ENCODE peak calls at places on chromosomes 13 and 19, in five cellular contexts. One of them, this sample, is unnamed.

GRCh38 chr19:54426291-54426918 is 11.1 kb downstream of the TTYH1 start:
- DNase-seq in right atrium auricular region: no peak
- DNase-seq in pancreas: no peak
- DNase-seq in left ventricle myocardium inferior: no peak
- DNase-seq in esophagus squamous epithelium: no peak
- DNase-seq in this sample: no peak

GRCh38 chr13:112984954-112985802 is 16.2 kb downstream of the MCF2L start:
- DNase-seq in right atrium auricular region: no peak
- DNase-seq in pancreas: peak; percentile 45
- DNase-seq in left ventricle myocardium inferior: no peak
- DNase-seq in esophagus squamous epithelium: no peak
- DNase-seq in this sample: no peak

GRCh38 chr13:50645092-50645491 is 198.4 kb downstream of the DLEU7 start:
- DNase-seq in right atrium auricular region: no peak
- DNase-seq in pancreas: no peak
- DNase-seq in left ventricle myocardium inferior: no peak
- DNase-seq in esophagus squamous epithelium: no peak
- DNase-seq in this sample: no peak

GRCh38 chr13:44096906-44097305 is 217.2 kb downstream of the LACC1 start:
- DNase-seq in right atrium auricular region: no peak
- DNase-seq in pancreas: no peak
- DNase-seq in left ventricle myocardium inferior: no peak
- DNase-seq in esophagus squamous epithelium: no peak
- DNase-seq in this sample: no peak

GRCh38 chr13:25977216-25977615 is 74.6 kb downstream of the SHISA2 start:
- DNase-seq in right atrium auricular region: no peak
- DNase-seq in pancreas: no peak
- DNase-seq in left ventricle myocardium inferior: no peak
- DNase-seq in esophagus squamous epithelium: no peak
- DNase-seq in this sample: no peak

GRCh38 chr13:36456577-36456976 is 24.3 kb downstream of the CCNA1 start:
- DNase-seq in right atrium auricular region: no peak
- DNase-seq in pancreas: no peak
- DNase-seq in left ventricle myocardium inferior: no peak
- DNase-seq in esophagus squamous epithelium: no peak
- DNase-seq in this sample: no peak

GRCh38 chr19:12754465-12755196 is 3.0 kb downstream of the BEST2 start:
- DNase-seq in right atrium auricular region: no peak
- DNase-seq in pancreas: no peak
- DNase-seq in left ventricle myocardium inferior: no peak
- DNase-seq in esophagus squamous epithelium: no peak
- DNase-seq in this sample: no peak

GRCh38 chr13:41568990-41569387 is 111.6 kb downstream of the RGCC start:
- DNase-seq in right atrium auricular region: no peak
- DNase-seq in pancreas: no peak
- DNase-seq in left ventricle myocardium inferior: no peak
- DNase-seq in esophagus squamous epithelium: no peak
- DNase-seq in this sample: no peak

GRCh38 chr19:45824041-45824471 is 8.9 kb upstream of the RSPH6A start:
- DNase-seq in right atrium auricular region: no peak
- DNase-seq in pancreas: peak; percentile 54
- DNase-seq in left ventricle myocardium inferior: no peak
- DNase-seq in esophagus squamous epithelium: no peak
- DNase-seq in this sample: no peak

GRCh38 chr19:46392252-46392801 is 21.0 kb downstream of the CCDC8 start:
- DNase-seq in right atrium auricular region: no peak
- DNase-seq in pancreas: peak; percentile 65
- DNase-seq in left ventricle myocardium inferior: no peak
- DNase-seq in esophagus squamous epithelium: no peak
- DNase-seq in this sample: peak; percentile 17

GRCh38 chr13:98203641-98204326 is 26.7 kb upstream of the RNF113B start:
- DNase-seq in right atrium auricular region: no peak
- DNase-seq in pancreas: no peak
- DNase-seq in left ventricle myocardium inferior: no peak
- DNase-seq in esophagus squamous epithelium: no peak
- DNase-seq in this sample: no peak

GRCh38 chr13:99894835-99895427 is 76.6 kb downstream of the ZIC5 start:
- DNase-seq in right atrium auricular region: no peak
- DNase-seq in pancreas: no peak
- DNase-seq in left ventricle myocardium inferior: no peak
- DNase-seq in esophagus squamous epithelium: no peak
- DNase-seq in this sample: no peak

DNA sequence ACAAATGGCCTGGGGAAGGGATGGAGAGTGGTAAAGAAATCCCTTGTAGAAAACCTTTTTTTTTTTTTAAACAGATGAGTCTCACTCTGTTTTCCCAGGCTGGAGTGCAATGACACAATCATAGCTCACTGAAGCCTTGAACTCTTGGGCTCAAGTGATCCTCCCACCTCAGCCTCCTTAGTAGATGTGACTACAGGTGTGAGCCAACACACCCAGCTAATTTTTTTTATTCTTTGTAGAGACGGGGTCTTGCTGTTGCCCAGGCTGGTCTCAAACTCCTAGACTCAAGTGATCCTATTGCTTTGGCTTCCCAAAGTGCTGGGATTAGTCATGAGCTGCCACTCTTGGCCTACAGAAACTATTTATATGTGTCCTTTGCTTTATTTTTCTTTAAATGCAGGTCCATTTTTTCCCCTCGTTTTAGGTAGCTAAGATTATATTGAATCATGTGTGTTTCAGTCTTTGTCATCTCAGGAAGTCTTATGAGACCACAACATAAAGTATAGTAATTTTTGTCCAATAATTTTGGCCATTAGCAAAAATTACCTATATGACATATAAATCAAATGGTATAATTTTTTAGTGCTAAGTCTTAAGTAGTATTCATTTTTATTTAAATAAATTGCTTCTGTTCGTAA is 10.5 kb downstream of the LPAR6 start:
- DNase-seq in right atrium auricular region: no peak
- DNase-seq in pancreas: no peak
- DNase-seq in left ventricle myocardium inferior: no peak
- DNase-seq in esophagus squamous epithelium: no peak
- DNase-seq in this sample: no peak
- H3K4me3 ChIP-seq in right atrium auricular region: no peak overlapping the region
- H3K4me3 ChIP-seq in pancreas: no peak overlapping the region
- H3K4me3 ChIP-seq in left ventricle myocardium inferior: no peak overlapping the region
- H3K4me3 ChIP-seq in esophagus squamous epithelium: no peak overlapping the region
- H3K4me3 ChIP-seq in this sample: no peak overlapping the region

DNA sequence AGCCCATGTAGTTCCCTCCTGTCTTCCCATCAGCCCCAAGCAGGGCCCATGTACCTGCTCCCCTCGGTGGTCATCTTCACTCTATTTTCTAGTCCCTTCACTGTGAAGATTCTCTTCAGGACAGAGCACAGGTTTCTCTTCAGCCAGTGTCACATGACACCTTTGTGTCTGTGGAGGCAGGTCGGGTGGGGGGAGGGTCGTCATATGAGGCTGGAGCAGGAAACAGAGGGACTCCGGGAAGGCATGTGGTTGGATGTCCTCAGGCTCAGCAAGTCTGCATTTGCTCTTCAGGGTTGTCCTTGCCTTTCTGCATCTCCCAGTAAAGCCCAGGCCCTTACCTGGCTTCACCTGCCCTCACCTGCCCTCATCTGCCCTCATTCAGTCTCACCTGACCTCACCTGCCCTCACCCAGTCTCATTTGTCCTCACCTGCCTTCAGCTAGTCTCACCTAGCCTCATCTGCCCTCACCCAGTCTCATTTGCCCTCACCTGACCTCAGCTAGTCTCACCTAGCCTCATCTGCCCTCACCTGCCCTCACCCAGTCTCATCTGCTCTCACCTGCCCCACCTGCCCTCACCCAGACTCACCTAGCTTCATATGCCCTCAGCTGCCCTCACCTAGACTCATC is 120.3 kb downstream of the ZDHHC20 start:
- DNase-seq in right atrium auricular region: no peak
- DNase-seq in pancreas: no peak
- DNase-seq in left ventricle myocardium inferior: no peak
- DNase-seq in esophagus squamous epithelium: no peak
- DNase-seq in this sample: no peak
- H3K27ac ChIP-seq in right atrium auricular region: no peak overlapping the region
- H3K27ac ChIP-seq in pancreas: no peak overlapping the region
- H3K27ac ChIP-seq in left ventricle myocardium inferior: no peak overlapping the region
- H3K27ac ChIP-seq in esophagus squamous epithelium: no peak overlapping the region
- H3K27ac ChIP-seq in this sample: no peak overlapping the region

GRCh38 chr19:2039959-2040646 is 10.9 kb downstream of the MKNK2 start:
- DNase-seq in right atrium auricular region: no peak
- DNase-seq in pancreas: peak; percentile 83
- DNase-seq in left ventricle myocardium inferior: no peak
- DNase-seq in esophagus squamous epithelium: no peak
- DNase-seq in this sample: peak; percentile 44
- H3K4me1 ChIP-seq in right atrium auricular region: no peaks in the 10 kb centered on the region
- H3K4me1 ChIP-seq in pancreas: peaks cover 35% of the 10 kb centered on the region
- H3K4me1 ChIP-seq in left ventricle myocardium inferior: peaks cover 67% of the 10 kb centered on the region
- H3K4me1 ChIP-seq in esophagus squamous epithelium: peaks cover 76% of the 10 kb centered on the region
- H3K4me1 ChIP-seq in this sample: peaks cover 6% of the 10 kb centered on the region

GRCh38 chr19:5680083-5680436 is 256 bp downstream of the MICOS13 start:
- DNase-seq in right atrium auricular region: no peak
- DNase-seq in pancreas: peak; percentile 80
- DNase-seq in left ventricle myocardium inferior: no peak
- DNase-seq in esophagus squamous epithelium: no peak
- DNase-seq in this sample: no peak

GRCh38 chr19:5680437-5681368 is at the start of the genes HSD11B1L and MICOS13:
- DNase-seq in right atrium auricular region: peak; percentile 99
- DNase-seq in pancreas: peak; percentile 99
- DNase-seq in left ventricle myocardium inferior: peak; percentile 99
- DNase-seq in esophagus squamous epithelium: peak; percentile 91
- DNase-seq in this sample: peak; percentile 99

GRCh38 chr19:5683177-5683886 is 2.5 kb downstream of the HSD11B1L start:
- DNase-seq in right atrium auricular region: no peak
- DNase-seq in pancreas: no peak
- DNase-seq in left ventricle myocardium inferior: no peak
- DNase-seq in esophagus squamous epithelium: no peak
- DNase-seq in this sample: no peak

GRCh38 chr19:5682293-5682592 is 1.4 kb downstream of the HSD11B1L start:
- DNase-seq in right atrium auricular region: no peak
- DNase-seq in pancreas: no peak
- DNase-seq in left ventricle myocardium inferior: no peak
- DNase-seq in esophagus squamous epithelium: no peak
- DNase-seq in this sample: no peak

DNA sequence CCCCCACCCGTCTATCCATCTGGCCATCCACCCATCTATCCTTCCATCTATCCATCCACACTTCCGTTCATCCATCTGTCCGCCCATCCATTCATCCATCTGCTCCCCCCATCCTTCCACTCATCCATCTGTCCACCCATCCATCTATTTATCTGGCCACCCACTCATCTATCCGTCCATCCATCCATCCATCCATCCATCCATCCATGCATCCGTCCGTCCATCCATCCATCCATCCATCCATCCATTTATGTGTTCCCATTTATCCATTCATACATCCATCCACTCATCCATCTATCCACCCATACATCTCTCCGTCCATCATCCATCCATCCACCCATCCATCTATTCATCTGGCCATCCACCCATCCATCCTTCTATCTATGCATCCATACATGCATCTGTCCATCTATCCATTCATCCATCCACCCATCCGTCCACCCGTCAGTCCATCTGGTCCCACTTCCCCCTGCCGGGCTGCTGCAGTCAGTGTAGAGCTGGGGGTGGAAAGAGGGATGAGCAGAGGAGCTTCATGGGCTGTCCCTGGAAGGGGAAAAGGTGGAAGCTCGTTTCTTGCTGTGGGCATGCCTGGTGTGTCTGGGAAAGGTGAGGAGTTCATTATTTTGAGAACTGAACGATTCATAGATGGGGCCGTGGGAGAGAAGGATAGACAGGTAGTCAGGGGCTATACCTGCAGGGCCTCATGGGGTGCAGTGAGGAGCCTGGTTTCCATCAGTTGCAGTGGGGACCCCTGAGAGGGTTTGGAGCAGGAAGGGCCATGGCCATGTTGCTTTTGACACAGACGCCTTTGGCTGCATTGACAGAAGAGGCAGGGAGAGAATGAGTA is 842 bp downstream of the HSD11B1L start:
- DNase-seq in right atrium auricular region: no peak
- DNase-seq in pancreas: no peak
- DNase-seq in left ventricle myocardium inferior: no peak
- DNase-seq in esophagus squamous epithelium: no peak
- DNase-seq in this sample: no peak
- H3K4me3 ChIP-seq in right atrium auricular region: no peak overlapping the region
- H3K4me3 ChIP-seq in pancreas: peak overlapping the region; percentile 93
- H3K4me3 ChIP-seq in left ventricle myocardium inferior: peak overlapping the region; percentile 91
- H3K4me3 ChIP-seq in esophagus squamous epithelium: peak overlapping the region; percentile 90
- H3K4me3 ChIP-seq in this sample: no peak overlapping the region

DNA sequence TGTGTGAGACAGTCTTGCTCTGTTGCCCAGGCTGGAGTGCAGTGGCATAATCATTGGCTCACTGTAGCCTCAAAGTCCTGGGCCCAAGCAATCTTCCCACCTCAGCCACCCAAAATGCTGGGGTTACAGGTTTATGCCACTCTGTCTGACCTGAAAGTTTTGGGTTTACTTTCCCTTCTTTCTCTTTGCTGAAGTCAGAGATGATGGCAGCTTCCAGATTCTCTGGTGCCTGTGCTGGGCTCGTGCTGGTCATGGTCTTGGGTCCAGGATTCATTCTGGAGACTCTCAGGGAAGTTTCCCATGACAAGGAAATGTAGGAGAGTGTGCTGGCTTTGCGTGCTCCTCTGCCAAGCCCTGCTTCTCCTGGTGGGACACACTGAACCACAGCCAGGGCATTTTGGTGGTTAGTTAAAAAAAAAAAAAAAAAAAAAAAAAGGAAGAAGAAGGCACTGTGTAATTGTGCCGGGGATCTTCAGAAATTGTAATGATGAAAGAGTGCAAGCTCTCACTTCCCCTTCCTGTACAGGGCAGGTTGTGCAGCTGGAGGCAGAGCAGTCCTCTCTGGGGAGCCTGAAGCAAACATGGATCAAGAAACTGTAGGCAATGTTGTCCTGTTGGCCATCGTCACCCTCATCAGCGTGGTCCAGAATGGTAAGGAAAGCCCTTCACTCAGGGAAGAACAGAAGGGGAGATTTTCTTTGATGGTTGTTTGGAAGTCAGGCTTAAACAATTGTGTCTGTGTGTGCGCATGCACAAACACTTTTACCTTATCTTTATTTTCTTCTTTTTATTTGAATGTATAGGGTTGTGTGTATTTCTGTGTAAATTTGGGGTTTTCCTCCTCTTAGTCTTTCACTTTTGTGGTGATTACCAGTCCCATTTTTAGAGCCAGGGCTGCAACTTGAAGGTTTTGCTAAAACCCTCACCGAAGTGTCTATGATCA is at the start of gene ALOX5AP:
- DNase-seq in right atrium auricular region: no peak
- DNase-seq in pancreas: no peak
- DNase-seq in left ventricle myocardium inferior: no peak
- DNase-seq in esophagus squamous epithelium: no peak
- DNase-seq in this sample: no peak
- H3K27ac ChIP-seq in right atrium auricular region: no peak within 1 kb of the TSS
- H3K27ac ChIP-seq in pancreas: no peak within 1 kb of the TSS
- H3K27ac ChIP-seq in left ventricle myocardium inferior: peak within 1 kb of the TSS; percentile 33
- H3K27ac ChIP-seq in esophagus squamous epithelium: peak within 1 kb of the TSS; percentile 58
- H3K27ac ChIP-seq in this sample: peak within 1 kb of the TSS; percentile 39

GRCh38 chr19:40269216-40269940 is 15.8 kb downstream of the AKT2 start:
- DNase-seq in right atrium auricular region: no peak
- DNase-seq in pancreas: no peak
- DNase-seq in left ventricle myocardium inferior: no peak
- DNase-seq in esophagus squamous epithelium: no peak
- DNase-seq in this sample: no peak
- H3K4me1 ChIP-seq in right atrium auricular region: no peaks in the 10 kb centered on the region
- H3K4me1 ChIP-seq in pancreas: no peaks in the 10 kb centered on the region
- H3K4me1 ChIP-seq in left ventricle myocardium inferior: peaks cover 96% of the 10 kb centered on the region
- H3K4me1 ChIP-seq in esophagus squamous epithelium: peaks cover 44% of the 10 kb centered on the region
- H3K4me1 ChIP-seq in this sample: peaks cover 18% of the 10 kb centered on the region

GRCh38 chr19:28883241-28883693 is 329.7 kb downstream of the UQCRFS1 start:
- DNase-seq in right atrium auricular region: no peak
- DNase-seq in pancreas: no peak
- DNase-seq in left ventricle myocardium inferior: peak; percentile 52
- DNase-seq in esophagus squamous epithelium: no peak
- DNase-seq in this sample: no peak
- H3K4me3 ChIP-seq in right atrium auricular region: peak overlapping the region; percentile 24
- H3K4me3 ChIP-seq in pancreas: no peak overlapping the region
- H3K4me3 ChIP-seq in left ventricle myocardium inferior: peak overlapping the region; percentile 67
- H3K4me3 ChIP-seq in esophagus squamous epithelium: no peak overlapping the region
- H3K4me3 ChIP-seq in this sample: no peak overlapping the region